ENCODE peak calls at places on chromosomes 12 and 14, in five cellular contexts. One of them, this sample, is unnamed.

GRCh38 chr12:2267624-2268477 is 215.1 kb downstream of the CACNA1C start:
- DNase-seq in lower leg skin: peak
- DNase-seq in tibial nerve: peak
- DNase-seq in stomach: no peak
- DNase-seq in HCT116: no peak
- DNase-seq in this sample: peak

GRCh38 chr12:75792687-75793086 is 238.9 kb downstream of the PHLDA1 start:
- DNase-seq in lower leg skin: no peak
- DNase-seq in tibial nerve: no peak
- DNase-seq in stomach: no peak
- DNase-seq in HCT116: no peak
- DNase-seq in this sample: no peak

GRCh38 chr12:116303929-116304328 is 26.4 kb upstream of the MED13L start:
- DNase-seq in lower leg skin: no peak
- DNase-seq in tibial nerve: no peak
- DNase-seq in stomach: no peak
- DNase-seq in HCT116: no peak
- DNase-seq in this sample: no peak

GRCh38 chr14:75522224-75522764 is at the start of gene BATF:
- DNase-seq in lower leg skin: peak
- DNase-seq in tibial nerve: no peak
- DNase-seq in stomach: peak
- DNase-seq in HCT116: no peak
- DNase-seq in this sample: no peak

GRCh38 chr12:18171571-18171970 is 81.6 kb upstream of the RERGL start:
- DNase-seq in lower leg skin: no peak
- DNase-seq in tibial nerve: no peak
- DNase-seq in stomach: no peak
- DNase-seq in HCT116: no peak
- DNase-seq in this sample: no peak

GRCh38 chr12:111773801-111774551 is 7.2 kb downstream of the ALDH2 start:
- DNase-seq in lower leg skin: peak
- DNase-seq in tibial nerve: peak
- DNase-seq in stomach: peak
- DNase-seq in HCT116: no peak
- DNase-seq in this sample: no peak

GRCh38 chr12:70756118-70756517 is 118.9 kb upstream of the PTPRB start:
- DNase-seq in lower leg skin: no peak
- DNase-seq in tibial nerve: no peak
- DNase-seq in stomach: no peak
- DNase-seq in HCT116: no peak
- DNase-seq in this sample: no peak

GRCh38 chr12:27785882-27786570 is 6.0 kb upstream of the MANSC4 start:
- DNase-seq in lower leg skin: no peak
- DNase-seq in tibial nerve: no peak
- DNase-seq in stomach: no peak
- DNase-seq in HCT116: no peak
- DNase-seq in this sample: no peak

GRCh38 chr12:117441751-117442150 is 80.3 kb upstream of the NOS1 start:
- DNase-seq in lower leg skin: peak
- DNase-seq in tibial nerve: no peak
- DNase-seq in stomach: no peak
- DNase-seq in HCT116: no peak
- DNase-seq in this sample: no peak

GRCh38 chr12:95908573-95908972 is 33.8 kb downstream of the CCDC38 start:
- DNase-seq in lower leg skin: no peak
- DNase-seq in tibial nerve: no peak
- DNase-seq in stomach: no peak
- DNase-seq in HCT116: no peak
- DNase-seq in this sample: no peak

GRCh38 chr14:97411938-97412612 is 614.9 kb downstream of the VRK1 start:
- DNase-seq in lower leg skin: no peak
- DNase-seq in tibial nerve: no peak
- DNase-seq in stomach: no peak
- DNase-seq in HCT116: no peak
- DNase-seq in this sample: no peak

GRCh38 chr14:64766430-64767151 is 62.4 kb downstream of the PLEKHG3 start:
- DNase-seq in lower leg skin: no peak
- DNase-seq in tibial nerve: no peak
- DNase-seq in stomach: no peak
- DNase-seq in HCT116: no peak
- DNase-seq in this sample: no peak

GRCh38 chr14:74257078-74257987 is 18.1 kb downstream of the VSX2 start:
- DNase-seq in lower leg skin: no peak
- DNase-seq in tibial nerve: no peak
- DNase-seq in stomach: peak
- DNase-seq in HCT116: no peak
- DNase-seq in this sample: peak

GRCh38 chr14:41785696-41786095 is 179.0 kb downstream of the LRFN5 start:
- DNase-seq in lower leg skin: no peak
- DNase-seq in tibial nerve: no peak
- DNase-seq in stomach: no peak
- DNase-seq in HCT116: no peak
- DNase-seq in this sample: no peak

GRCh38 chr12:52183544-52183910 is 8.3 kb downstream of the KRT80 start:
- DNase-seq in lower leg skin: no peak
- DNase-seq in tibial nerve: no peak
- DNase-seq in stomach: no peak
- DNase-seq in HCT116: no peak
- DNase-seq in this sample: no peak

GRCh38 chr14:92511472-92512247 is 1.9 kb upstream of the RIN3 start:
- DNase-seq in lower leg skin: no peak
- DNase-seq in tibial nerve: no peak
- DNase-seq in stomach: no peak
- DNase-seq in HCT116: peak
- DNase-seq in this sample: peak

GRCh38 chr14:78202178-78202577 is 32.0 kb downstream of the NRXN3 start:
- DNase-seq in lower leg skin: no peak
- DNase-seq in tibial nerve: no peak
- DNase-seq in stomach: no peak
- DNase-seq in HCT116: no peak
- DNase-seq in this sample: no peak

GRCh38 chr12:67358686-67359374 is 89.7 kb downstream of the CAND1 start:
- DNase-seq in lower leg skin: no peak
- DNase-seq in tibial nerve: no peak
- DNase-seq in stomach: no peak
- DNase-seq in HCT116: no peak
- DNase-seq in this sample: no peak

GRCh38 chr12:12560587-12561304 is 1.9 kb downstream of the DUSP16 start:
- DNase-seq in lower leg skin: peak
- DNase-seq in tibial nerve: no peak
- DNase-seq in stomach: peak
- DNase-seq in HCT116: no peak
- DNase-seq in this sample: peak

GRCh38 chr12:12559699-12560296 is 2.9 kb downstream of the DUSP16 start:
- DNase-seq in lower leg skin: no peak
- DNase-seq in tibial nerve: no peak
- DNase-seq in stomach: no peak
- DNase-seq in HCT116: no peak
- DNase-seq in this sample: no peak

GRCh38 chr12:12562016-12562483 is 613 bp downstream of the DUSP16 start:
- DNase-seq in lower leg skin: peak
- DNase-seq in tibial nerve: no peak
- DNase-seq in stomach: no peak
- DNase-seq in HCT116: no peak
- DNase-seq in this sample: no peak

GRCh38 chr12:12562585-12563245 is at the start of gene DUSP16:
- DNase-seq in lower leg skin: peak
- DNase-seq in tibial nerve: peak
- DNase-seq in stomach: peak
- DNase-seq in HCT116: peak
- DNase-seq in this sample: peak

DNA sequence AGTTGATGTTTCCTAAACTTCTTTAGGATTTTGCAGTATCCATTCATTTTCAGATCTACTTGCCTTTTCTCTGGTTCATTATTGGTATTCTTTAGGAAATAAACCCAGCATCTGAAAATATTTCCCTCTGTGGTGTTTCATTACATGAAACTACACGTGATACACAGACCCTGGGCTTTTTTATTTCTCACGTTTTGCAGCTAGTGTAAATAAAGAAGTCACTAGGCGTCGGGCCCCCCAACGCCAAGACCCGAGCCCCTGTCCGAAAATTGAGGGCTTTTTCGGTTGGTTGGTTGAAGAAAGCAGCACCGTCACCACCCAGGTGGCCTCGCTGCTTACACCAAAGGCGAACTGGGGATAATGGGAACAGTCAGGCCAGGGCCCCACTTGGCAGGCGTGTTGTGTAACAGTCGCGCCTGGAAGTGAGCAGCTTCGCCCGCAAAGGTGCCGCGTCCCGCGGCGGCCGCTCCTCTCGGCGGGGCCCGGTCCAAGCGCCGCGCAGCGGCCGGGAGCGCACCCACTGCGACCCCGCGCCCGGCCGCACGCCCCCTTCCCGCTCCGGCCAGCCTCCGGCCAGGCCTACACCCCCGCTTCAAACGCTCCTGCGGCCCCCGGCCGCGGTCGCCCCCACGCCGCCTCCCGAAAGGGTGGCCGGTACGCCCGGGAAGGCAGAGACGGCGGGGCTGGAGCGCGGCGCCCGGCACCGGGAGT is 1.2 kb downstream of the DUSP16 start:
- DNase-seq in lower leg skin: peak
- DNase-seq in tibial nerve: peak
- DNase-seq in stomach: peak
- DNase-seq in HCT116: no peak
- DNase-seq in this sample: peak
- TF ChIP-seq POLR2A in lower leg skin: no peak
- TF ChIP-seq POLR2A in tibial nerve: no peak
- TF ChIP-seq POLR2A in stomach: no peak
- TF ChIP-seq POLR2A in HCT116: no peak
- TF ChIP-seq POLR2A in this sample: peak

DNA sequence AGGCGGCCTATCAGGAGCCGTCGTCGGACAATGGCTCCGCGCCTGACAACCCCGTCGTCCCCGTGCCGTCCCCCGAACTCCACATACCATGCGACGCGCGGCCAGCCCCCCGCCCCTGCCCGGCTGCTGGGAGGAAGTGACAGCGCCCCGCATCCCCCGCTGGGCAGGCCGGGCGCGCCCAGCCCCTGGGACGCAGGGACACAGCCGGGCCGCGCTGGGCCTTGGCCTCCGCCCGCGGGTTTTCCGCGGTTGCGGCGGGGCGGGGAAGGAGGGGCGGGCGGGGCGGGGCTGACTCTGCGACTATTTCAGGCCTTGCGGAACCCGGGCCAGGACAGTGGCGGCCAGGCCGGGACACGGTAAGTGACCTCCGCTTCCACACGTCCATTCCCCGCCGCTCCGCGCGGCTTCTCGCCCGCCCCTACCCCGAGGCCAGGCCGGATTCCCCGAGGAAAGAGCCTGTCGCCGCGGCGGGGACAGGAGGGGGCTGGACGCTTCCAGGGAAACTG is at the start of gene TNFAIP2:
- DNase-seq in lower leg skin: no peak
- DNase-seq in tibial nerve: peak
- DNase-seq in stomach: no peak
- DNase-seq in HCT116: no peak
- DNase-seq in this sample: no peak
- TF ChIP-seq POLR2A in lower leg skin: no peak
- TF ChIP-seq POLR2A in tibial nerve: peak
- TF ChIP-seq POLR2A in stomach: no peak
- TF ChIP-seq POLR2A in HCT116: no peak
- TF ChIP-seq POLR2A in this sample: peak

GRCh38 chr12:57127710-57128518 is at the start of gene LRP1:
- DNase-seq in lower leg skin: peak
- DNase-seq in tibial nerve: peak
- DNase-seq in stomach: peak
- DNase-seq in HCT116: peak
- DNase-seq in this sample: peak
- TF ChIP-seq POLR2A in lower leg skin: no peak
- TF ChIP-seq POLR2A in tibial nerve: peak
- TF ChIP-seq POLR2A in stomach: no peak
- TF ChIP-seq POLR2A in HCT116: no peak
- TF ChIP-seq POLR2A in this sample: peak

GRCh38 chr12:25387136-25388050 is 136.7 kb upstream of the KRAS start:
- DNase-seq in lower leg skin: peak
- DNase-seq in tibial nerve: peak
- DNase-seq in stomach: peak
- DNase-seq in HCT116: peak
- DNase-seq in this sample: peak
- TF ChIP-seq POLR2A in lower leg skin: no peak
- TF ChIP-seq POLR2A in tibial nerve: no peak
- TF ChIP-seq POLR2A in stomach: no peak
- TF ChIP-seq POLR2A in HCT116: no peak
- TF ChIP-seq POLR2A in this sample: no peak

DNA sequence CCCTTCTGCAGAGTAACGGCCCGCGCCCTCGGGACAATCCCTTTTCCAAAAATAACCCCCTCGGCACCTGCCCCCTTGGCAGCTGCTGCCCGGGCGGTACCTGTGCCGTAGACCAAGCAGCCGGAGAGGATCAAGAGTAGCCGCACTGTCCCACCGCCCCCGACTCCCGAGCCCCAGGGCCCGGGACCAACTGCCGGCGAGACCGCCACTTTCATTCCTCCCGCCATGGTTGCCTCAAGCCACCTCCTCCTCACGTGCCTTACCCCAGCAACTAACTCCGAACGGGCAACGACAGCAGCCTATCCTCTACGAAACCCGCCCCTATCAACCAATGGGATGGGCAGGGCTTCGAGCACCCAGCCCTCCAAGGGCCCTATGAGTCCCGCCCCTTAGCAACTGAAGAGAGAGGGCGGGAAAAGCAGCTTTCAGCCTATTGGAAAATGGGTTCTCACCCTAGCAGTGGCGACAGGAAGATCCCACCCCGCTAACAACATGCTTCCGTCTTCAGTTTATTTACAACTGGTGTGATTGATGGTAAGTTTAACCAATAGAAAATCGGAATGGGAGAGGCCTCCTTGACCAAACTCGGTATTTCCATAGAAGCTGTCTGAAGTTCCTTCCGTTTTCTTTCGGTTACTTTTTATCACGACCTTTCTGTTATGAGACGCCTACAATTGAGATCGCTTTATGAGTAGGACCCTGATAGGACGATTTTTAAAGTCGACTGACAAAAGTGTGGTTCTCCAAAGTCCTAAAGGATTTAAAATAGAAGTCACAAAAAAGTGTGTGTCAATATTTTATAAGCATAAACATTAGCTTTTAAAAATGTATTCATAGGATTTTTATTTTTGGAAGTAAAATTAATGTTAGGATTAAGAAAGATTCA is at the start of gene NEMP1:
- DNase-seq in lower leg skin: peak
- DNase-seq in tibial nerve: peak
- DNase-seq in stomach: peak
- DNase-seq in HCT116: peak
- DNase-seq in this sample: peak
- TF ChIP-seq POLR2A in lower leg skin: no peak
- TF ChIP-seq POLR2A in tibial nerve: peak
- TF ChIP-seq POLR2A in stomach: no peak
- TF ChIP-seq POLR2A in HCT116: peak
- TF ChIP-seq POLR2A in this sample: peak